ENCODE peak calls at places on chromosomes 16 and 17, in nine cellular contexts. V, U, M, H, S, P, D, A and I are unnamed samples.
A peak's percentile ranks its signal among the peaks of the same experiment; 100 is the strongest.

GRCh38 chr17:30376621-30377452 is 1.9 kb upstream of the CPD start:
- DNase-seq in H (no peak), A (peak; percentile 40), P (no peak), S (peak; percentile 81), M (peak; percentile 65), V (peak; percentile 26), D (peak; percentile 58), U (peak; percentile 97), I (peak; percentile 91)

GRCh38 chr17:36850794-36851193 is 86.5 kb upstream of the LHX1 start:
- DNase-seq in U (peak; percentile 66), S (peak; percentile 51), H (no peak), M (no peak), P (no peak), V (peak; percentile 8), D (no peak), A (no peak), I (peak; percentile 77)

GRCh38 chr17:19650826-19651225 is 2.3 kb downstream of the ALDH3A2 start:
- DNase-seq in A (no peak), V (no peak), D (no peak), H (no peak), S (no peak), U (no peak), P (no peak), M (no peak), I (peak; percentile 49)

GRCh38 chr16:16148755-16149154 is 74.5 kb downstream of the ABCC6 start:
- DNase-seq in H (no peak), P (no peak), A (no peak), S (no peak), U (no peak), M (no peak), D (no peak), V (no peak), I (no peak)

GRCh38 chr17:1532836-1533602 is 16.6 kb upstream of the INPP5K start:
- DNase-seq in U (peak; percentile 29), S (no peak), V (no peak), H (peak; percentile 35), D (no peak), P (peak; percentile 58), M (no peak), A (no peak), I (no peak)

GRCh38 chr17:75827291-75828050 is 16.7 kb downstream of the UNC13D start:
- DNase-seq in V (peak; percentile 15), U (peak; percentile 76), P (peak; percentile 71), A (no peak), H (peak; percentile 65), S (peak; percentile 47), M (no peak), D (peak; percentile 51), I (peak; percentile 52)

GRCh38 chr17:7884581-7885356 is 3.8 kb upstream of the CHD3 start:
- DNase-seq in S (no peak), A (no peak), U (no peak), P (peak; percentile 32), D (no peak), M (no peak), V (no peak), H (peak; percentile 61), I (no peak)

GRCh38 chr16:65617421-65617820 is 495.6 kb upstream of the CDH11 start:
- DNase-seq in A (no peak), D (no peak), V (no peak), U (no peak), P (no peak), H (no peak), M (no peak), S (no peak), I (no peak)

GRCh38 chr17:3916013-3916696 is at the start of gene P2RX1:
- DNase-seq in V (no peak), A (no peak), M (no peak), H (peak; percentile 63), P (peak; percentile 43), S (peak; percentile 55), U (no peak), D (no peak), I (no peak)

GRCh38 chr16:66020642-66021041 is 345.8 kb upstream of the CDH5 start:
- DNase-seq in U (peak; percentile 53), S (peak; percentile 40), A (no peak), D (no peak), P (no peak), M (no peak), H (no peak), V (no peak), I (peak; percentile 94)

GRCh38 chr16:88005148-88005547 is 53.9 kb downstream of the BANP start:
- DNase-seq in P (no peak), S (peak; percentile 6), U (no peak), D (no peak), V (no peak), A (no peak), H (peak; percentile 26), M (no peak), I (peak; percentile 44)
- TF ChIP-seq CTCF in P (peak; percentile 37), S (peak; percentile 21), U (peak; percentile 52), D (no peak), V (no peak), A (peak; percentile 13), H (peak; percentile 47), M (peak; percentile 25), I (peak; percentile 63)

GRCh38 chr17:64024781-64025731 is 4.6 kb upstream of the ICAM2 start:
- DNase-seq in S (no peak), U (peak; percentile 30), M (no peak), D (no peak), P (no peak), A (no peak), V (no peak), H (no peak), I (peak; percentile 19)

GRCh38 chr17:64024215-64024654 is 3.8 kb upstream of the ICAM2 start:
- DNase-seq in P (no peak), V (no peak), M (no peak), U (no peak), H (peak; percentile 68), D (no peak), S (no peak), A (no peak), I (no peak)

GRCh38 chr17:64028874-64029464 is 8.5 kb upstream of the ICAM2 start:
- DNase-seq in S (peak; percentile 77), P (peak; percentile 83), V (peak; percentile 34), U (peak; percentile 83), D (peak; percentile 63), A (no peak), H (peak; percentile 71), M (peak; percentile 39), I (peak; percentile 75)

GRCh38 chr17:64022631-64023063 is 2.2 kb upstream of the ICAM2 start:
- DNase-seq in V (no peak), D (no peak), P (no peak), H (peak; percentile 49), S (no peak), U (no peak), A (no peak), M (no peak), I (no peak)

DNA sequence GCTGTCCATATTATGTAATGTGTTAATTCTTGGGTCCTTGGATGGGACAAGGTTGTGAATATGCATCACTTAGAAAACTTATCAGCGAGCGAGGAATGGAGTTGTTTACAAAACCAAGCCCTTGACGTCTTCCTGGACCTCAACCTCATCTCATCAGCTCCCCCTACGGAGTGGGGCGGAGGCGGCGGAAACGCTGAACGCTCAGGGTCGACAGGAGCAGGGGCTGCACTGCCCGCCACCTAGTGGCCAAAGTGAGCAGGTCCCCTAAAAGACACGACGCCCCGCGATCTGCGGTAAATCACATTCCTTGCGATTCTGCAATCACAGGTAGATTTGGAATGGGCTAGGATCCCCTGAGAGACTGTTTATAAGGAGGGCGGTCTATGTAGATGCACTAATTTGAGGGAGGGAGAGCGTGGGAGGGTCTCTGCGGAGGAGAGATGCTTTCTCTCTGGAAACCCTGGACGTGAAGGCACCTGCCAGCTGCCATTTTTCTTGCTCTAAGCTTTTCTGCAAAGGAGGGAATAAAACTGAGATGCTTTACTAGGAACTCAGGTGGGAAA is 5.4 kb upstream of the ICAM2 start:
- DNase-seq in P (peak; percentile 91), V (peak; percentile 18), A (peak; percentile 55), S (peak; percentile 70), D (peak; percentile 83), M (peak; percentile 33), U (peak; percentile 79), H (peak; percentile 88), I (peak; percentile 70)
- H3K4me3 ChIP-seq in P (peak overlapping the region; percentile 20), V (no peak overlapping the region), A (no peak overlapping the region), S (no peak overlapping the region), D (no peak overlapping the region), M (no peak overlapping the region), U (no peak overlapping the region), H (peak overlapping the region; percentile 12), I (no peak overlapping the region)

DNA sequence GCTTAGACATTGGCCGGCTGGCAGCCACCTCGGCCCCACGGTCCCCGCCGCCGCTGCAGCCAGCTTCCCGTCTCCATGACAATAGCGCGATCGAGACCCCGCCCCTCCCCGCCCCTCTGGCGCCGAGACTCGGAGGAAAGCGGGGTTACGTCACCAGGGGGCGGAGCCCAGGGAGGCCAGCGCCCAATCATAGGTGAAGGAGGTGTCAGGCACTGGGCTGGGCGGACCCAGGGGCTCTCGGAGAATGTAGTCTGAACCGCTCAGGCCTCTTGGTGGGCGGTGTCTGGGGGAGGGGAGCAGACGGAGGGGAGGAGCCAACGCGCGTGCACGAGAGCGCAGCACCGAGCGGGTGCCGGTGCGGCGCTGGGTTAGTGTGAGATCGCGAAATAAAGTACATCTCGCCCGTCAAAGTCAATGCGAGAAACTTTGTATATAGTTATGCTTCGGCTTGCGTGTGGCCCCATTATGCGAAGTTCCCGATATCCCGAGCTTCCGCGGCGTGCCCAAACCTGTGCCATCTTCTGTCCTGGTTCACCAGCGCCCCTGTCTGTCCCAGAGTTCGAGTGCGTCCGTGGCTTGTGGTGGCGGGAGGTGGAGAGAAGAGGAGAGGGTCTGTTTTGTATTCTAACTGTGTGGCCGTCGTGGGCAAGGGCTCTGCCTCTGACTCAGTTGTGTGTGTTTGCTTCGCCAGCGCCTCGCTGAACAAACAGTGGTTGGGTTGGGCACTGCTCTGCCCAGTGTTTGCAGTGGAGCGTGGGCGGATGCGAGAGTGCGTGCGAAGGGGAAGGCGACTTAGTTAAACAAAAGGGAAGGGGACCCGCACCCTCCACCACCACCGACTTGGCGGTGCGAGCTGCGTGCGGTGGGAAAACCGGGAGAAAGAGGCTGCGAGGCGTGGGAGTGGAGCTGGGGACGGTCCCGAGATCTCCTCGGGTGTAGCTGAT is 1.3 kb upstream of the IRX5 start:
- DNase-seq in D (peak; percentile 99), S (peak; percentile 99), M (peak; percentile 49), P (peak; percentile 99), A (peak; percentile 60), H (peak; percentile 91), U (peak; percentile 99), V (peak; percentile 98), I (peak; percentile 99)
- TF ChIP-seq CTCF in D (no peak), S (no peak), M (no peak), P (peak; percentile 68), A (no peak), H (no peak), U (peak; percentile 30), V (no peak), I (no peak)

DNA sequence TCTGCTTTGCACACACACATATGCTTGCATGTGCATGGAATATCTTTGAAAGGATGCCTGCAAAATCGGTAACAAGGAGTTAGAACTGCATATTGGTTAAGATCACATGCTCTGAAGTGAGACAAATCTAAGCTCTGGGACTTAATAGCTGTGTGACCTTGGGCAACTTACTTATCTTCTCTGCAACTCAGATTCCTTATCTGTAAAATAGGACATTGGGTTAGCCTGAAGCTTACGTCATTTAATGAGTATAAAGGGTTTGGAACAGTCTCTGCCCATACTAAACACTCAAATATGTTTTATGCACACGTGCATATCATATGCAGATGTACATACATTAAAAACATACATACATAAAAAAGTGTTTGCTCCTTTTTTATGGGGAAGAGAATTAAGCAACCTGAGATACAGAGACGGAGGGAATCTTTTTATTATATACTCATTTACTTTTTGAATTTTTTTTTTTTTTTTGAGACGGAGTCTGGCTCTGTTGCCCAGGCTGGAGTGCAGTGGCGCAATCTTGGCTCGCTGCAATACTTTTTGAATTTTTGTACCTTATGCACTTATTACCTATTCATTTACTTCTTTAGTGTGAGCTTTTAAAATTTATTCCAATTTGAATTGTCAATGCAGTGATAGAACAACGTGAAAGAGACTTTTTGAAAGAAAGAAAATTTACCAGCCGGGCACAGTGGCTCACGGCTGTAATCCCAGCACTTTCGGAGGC is 206.2 kb downstream of the CCDC182 start:
- DNase-seq in A (no peak), D (no peak), V (no peak), H (no peak), P (no peak), S (no peak), U (no peak), M (no peak), I (no peak)
- H3K4me3 ChIP-seq in A (no peak overlapping the region), D (no peak overlapping the region), V (no peak overlapping the region), H (no peak overlapping the region), P (no peak overlapping the region), S (no peak overlapping the region), U (no peak overlapping the region), M (no peak overlapping the region), I (no peak overlapping the region)